ENCODE peak calls at places on chromosomes 11 and 22, in seven cellular contexts. S is mammary epithelial cell, E is mesendoderm, D is IMR-90, R is neuronal stem cell, Q is GM23248, P is colonic mucosa. L is an unnamed sample.

GRCh38 chr11:134583397-134583990 is 171.5 kb upstream of the B3GAT1 start:
- DNase-seq in S (no peak), E (no peak), D (no peak), R (no peak), Q (no peak), P (no peak), L (no peak)

GRCh38 chr11:66438504-66439466 is at the start of gene MRPL11:
- DNase-seq in S (peak; percentile 90), E (peak; percentile 97), D (peak; percentile 93), R (peak; percentile 87), Q (peak; percentile 96), P (peak; percentile 96), L (peak; percentile 98)

GRCh38 chr11:112724194-112724790 is 236.9 kb upstream of the NCAM1 start:
- DNase-seq in S (no peak), E (no peak), D (no peak), R (no peak), Q (no peak), P (no peak), L (no peak)

GRCh38 chr11:46674463-46675287 is 25.7 kb downstream of the ARHGAP1 start:
- DNase-seq in S (no peak), E (peak; percentile 96), D (peak; percentile 18), R (peak; percentile 8), Q (no peak), P (peak; percentile 61), L (peak; percentile 93)

GRCh38 chr22:17786435-17787158 is 12.3 kb upstream of the BID start:
- DNase-seq in S (peak; percentile 30), E (peak; percentile 69), D (no peak), R (peak; percentile 71), Q (peak; percentile 60), P (no peak), L (peak; percentile 70)

GRCh38 chr11:19392321-19392720 is 151.6 kb upstream of the E2F8 start:
- DNase-seq in S (no peak), E (no peak), D (no peak), R (no peak), Q (peak; percentile 26), P (no peak), L (peak; percentile 30)

GRCh38 chr11:101553891-101554292 is 29.9 kb downstream of the TRPC6 start:
- DNase-seq in S (no peak), E (no peak), D (peak; percentile 92), R (no peak), Q (no peak), P (no peak), L (no peak)

GRCh38 chr11:130457909-130458729 is 9.7 kb downstream of the ADAMTS15 start:
- DNase-seq in S (peak; percentile 35), E (no peak), D (no peak), R (no peak), Q (peak; percentile 70), P (no peak), L (no peak)

GRCh38 chr11:14546672-14547071 is 26.5 kb upstream of the PSMA1 start:
- DNase-seq in S (no peak), E (no peak), D (no peak), R (no peak), Q (peak; percentile 11), P (no peak), L (no peak)

GRCh38 chr11:125407046-125407445 is 89.0 kb downstream of the FEZ1 start:
- DNase-seq in S (peak; percentile 28), E (no peak), D (no peak), R (no peak), Q (peak; percentile 25), P (no peak), L (no peak)

GRCh38 chr22:47287516-47287915 is 525.1 kb downstream of the TBC1D22A start:
- DNase-seq in S (no peak), E (no peak), D (no peak), R (no peak), Q (no peak), P (no peak), L (no peak)

GRCh38 chr11:296976-297665 is 2.2 kb downstream of the IFITM5 start:
- DNase-seq in S (no peak), E (no peak), D (no peak), R (no peak), Q (no peak), P (no peak), L (peak; percentile 35)

GRCh38 chr22:22767876-22768602 is 119.6 kb upstream of the IGLL5 start:
- DNase-seq in S (no peak), E (peak; percentile 35), D (no peak), R (no peak), Q (peak; percentile 53), P (peak; percentile 10), L (peak; percentile 86)

GRCh38 chr22:41076857-41077256 is 15.5 kb upstream of the EP300 start:
- DNase-seq in S (no peak), E (no peak), D (no peak), R (no peak), Q (no peak), P (no peak), L (no peak)

GRCh38 chr22:25053153-25053805 is 100.8 kb downstream of the KIAA1671 start:
- DNase-seq in S (peak; percentile 40), E (no peak), D (no peak), R (no peak), Q (peak; percentile 19), P (peak; percentile 81), L (no peak)

GRCh38 chr22:28112548-28113043 is 193.5 kb upstream of the PITPNB start:
- DNase-seq in S (no peak), E (peak; percentile 89), D (peak; percentile 43), R (peak; percentile 58), Q (peak; percentile 95), P (no peak), L (peak; percentile 93)

GRCh38 chr22:48635825-48636224 is 1191.8 kb downstream of the BRD1 start:
- DNase-seq in S (no peak), E (no peak), D (no peak), R (no peak), Q (no peak), P (no peak), L (no peak)

GRCh38 chr11:124075841-124076571 is 34.9 kb upstream of the OR10G7 start:
- DNase-seq in S (no peak), E (no peak), D (no peak), R (no peak), Q (peak; percentile 49), P (peak; percentile 58), L (peak; percentile 49)

GRCh38 chr11:111522426-111522825 is 7.8 kb downstream of the HOATZ start:
- DNase-seq in S (no peak), E (no peak), D (no peak), R (no peak), Q (no peak), P (no peak), L (no peak)

GRCh38 chr22:31526275-31526674 is 29.9 kb downstream of the SFI1 start:
- DNase-seq in S (no peak), E (no peak), D (no peak), R (no peak), Q (no peak), P (no peak), L (no peak)

GRCh38 chr22:47630741-47631534 is 868.5 kb downstream of the TBC1D22A start:
- DNase-seq in S (no peak), E (no peak), D (no peak), R (no peak), Q (no peak), P (no peak), L (no peak)

GRCh38 chr11:86940122-86940777 is 14.9 kb downstream of the FZD4 start:
- DNase-seq in S (no peak), E (peak; percentile 73), D (peak; percentile 83), R (no peak), Q (peak; percentile 92), P (no peak), L (peak; percentile 63)

GRCh38 chr22:46027219-46028068 is 50.5 kb upstream of the WNT7B start:
- DNase-seq in S (no peak), E (peak; percentile 39), D (no peak), R (no peak), Q (peak; percentile 64), P (peak; percentile 87), L (peak; percentile 72)

GRCh38 chr22:46595545-46595944 is 24.6 kb upstream of the GRAMD4 start:
- DNase-seq in S (no peak), E (no peak), D (no peak), R (no peak), Q (no peak), P (no peak), L (no peak)

GRCh38 chr11:95359756-95360155 is 128.8 kb upstream of the SESN3 start:
- DNase-seq in S (peak; percentile 46), E (peak; percentile 40), D (no peak), R (no peak), Q (no peak), P (no peak), L (no peak)

DNA sequence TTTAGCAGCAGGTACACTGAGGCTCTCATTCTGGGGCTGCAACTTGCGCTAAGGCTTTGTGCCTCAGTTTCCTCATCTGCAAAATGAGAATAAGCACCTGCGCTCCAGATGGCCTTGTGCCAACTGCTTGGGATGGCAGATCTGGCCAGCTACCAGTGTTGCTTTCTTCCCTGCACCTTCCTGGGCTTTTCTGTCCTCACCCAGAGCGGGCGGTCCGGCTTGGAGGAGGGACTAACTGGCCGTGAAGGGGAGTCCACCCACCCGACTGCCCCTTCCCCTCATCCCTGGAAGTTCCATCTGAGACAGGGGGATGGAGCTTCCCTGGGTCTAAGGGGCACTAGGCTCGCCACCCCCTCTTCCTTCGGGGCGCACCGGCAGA is 3.5 kb downstream of the SLC16A8 start:
- DNase-seq in S (no peak), E (no peak), D (no peak), R (no peak), Q (no peak), P (no peak), L (no peak)
- H3K4me3 ChIP-seq in S (no peak overlapping the region), E (no peak overlapping the region), D (no peak overlapping the region), R (no peak overlapping the region), Q (peak overlapping the region; percentile 45), P (no peak overlapping the region), L (no peak overlapping the region)

DNA sequence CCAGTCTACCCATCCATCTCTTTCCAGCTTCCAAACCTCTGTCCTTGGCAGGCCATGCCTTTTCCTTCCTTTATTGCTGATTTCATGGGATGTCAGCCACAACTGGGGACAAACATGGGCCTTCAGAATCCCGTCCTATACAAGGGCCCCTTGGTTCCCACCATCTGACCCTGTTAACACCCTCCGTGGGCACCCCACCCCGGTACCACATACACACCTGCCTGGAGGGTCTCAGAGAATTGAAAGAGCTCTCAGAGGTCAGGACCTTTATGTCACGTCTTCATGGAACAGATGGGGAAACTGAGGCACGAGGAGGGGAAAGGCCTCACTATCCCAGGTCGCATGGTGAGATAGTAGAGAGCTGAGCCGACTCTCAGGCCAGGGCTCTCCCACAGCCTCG is 53.0 kb downstream of the MPPED1 start:
- DNase-seq in S (no peak), E (no peak), D (no peak), R (no peak), Q (no peak), P (no peak), L (no peak)
- H3K27me3 ChIP-seq in S (no peaks in the 10 kb centered on the region), E (no peaks in the 10 kb centered on the region), D (no peaks in the 10 kb centered on the region), R (peaks cover 6% of the 10 kb centered on the region), Q (no peaks in the 10 kb centered on the region), P (no peaks in the 10 kb centered on the region), L (peaks cover 11% of the 10 kb centered on the region)

DNA sequence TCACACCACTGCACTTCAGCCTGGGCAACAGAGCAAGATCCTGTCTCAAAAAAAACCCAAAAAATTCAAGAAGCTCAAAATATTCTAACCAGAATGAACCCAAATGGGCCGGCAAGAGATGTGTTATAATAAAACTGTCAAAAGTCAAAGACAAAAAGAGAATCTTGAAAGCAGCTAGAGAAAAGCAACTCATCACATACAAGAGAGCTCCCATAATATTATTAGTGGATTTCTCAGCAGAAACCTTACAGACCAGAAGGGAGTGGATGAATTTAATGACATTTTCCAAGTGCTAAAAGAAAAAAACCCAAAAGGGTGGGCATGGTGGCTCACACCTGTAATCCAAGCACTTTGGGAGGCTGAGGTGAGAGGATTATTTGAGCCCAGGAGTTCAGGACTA is 22.9 kb upstream of the HORMAD2 start:
- DNase-seq in S (no peak), E (no peak), D (no peak), R (no peak), Q (no peak), P (no peak), L (no peak)
- H3K9ac ChIP-seq in S (no peak overlapping the region), E (no peak overlapping the region), D (no peak overlapping the region), R (no peak overlapping the region), Q (no peak overlapping the region), P (no peak overlapping the region), L (no peak overlapping the region)

GRCh38 chr11:128830290-128830813 is 36.7 kb downstream of the KCNJ1 start:
- DNase-seq in S (no peak), E (no peak), D (no peak), R (no peak), Q (no peak), P (no peak), L (no peak)
- H3K4me3 ChIP-seq in S (no peak overlapping the region), E (no peak overlapping the region), D (no peak overlapping the region), R (no peak overlapping the region), Q (no peak overlapping the region), P (no peak overlapping the region), L (no peak overlapping the region)